ENCODE peak calls at places on chromosomes 16 and 17, in eight cellular contexts. B is ovary; V is mesenchymal stem cell; I is GM12878; U is naive thymus-derived CD4-positive, alpha-beta T cell; F is CD4-positive, CD25-positive, alpha-beta regulatory T cell; O is adrenal gland; W is Panc1. C is an unnamed sample. For H3K27me3, the result is how much of the 10 kb centered on the place peaks cover.

GRCh38 chr16:19935696-19936095 is 51.0 kb upstream of the GPRC5B start:
- DNase-seq in B (no peak), V (no peak), I (no peak), U (no peak), F (no peak), O (no peak), W (no peak), C (peak)

GRCh38 chr17:57679356-57679755 is 65.7 kb downstream of the CCDC182 start:
- DNase-seq in B (no peak), V (no peak), I (no peak), U (no peak), F (no peak), O (no peak), W (no peak), C (no peak)

GRCh38 chr17:37338847-37339246 is 36.9 kb upstream of the C17orf78 start:
- DNase-seq in B (no peak), V (no peak), I (no peak), U (no peak), F (no peak), O (no peak), W (no peak), C (no peak)

GRCh38 chr17:79147791-79148506 is 73.3 kb downstream of the ENGASE start:
- DNase-seq in B (no peak), V (no peak), I (no peak), U (no peak), F (no peak), O (no peak), W (no peak), C (no peak)

GRCh38 chr16:88377961-88378360 is 4.8 kb upstream of the ZNF469 start:
- DNase-seq in B (peak), V (no peak), I (no peak), U (no peak), F (no peak), O (no peak), W (no peak), C (no peak)

GRCh38 chr17:78294776-78295175 is 63.3 kb downstream of the TMEM235 start:
- DNase-seq in B (no peak), V (peak), I (no peak), U (no peak), F (no peak), O (no peak), W (no peak), C (no peak)

GRCh38 chr17:46742539-46743270 is 75.8 kb downstream of the WNT3 start:
- DNase-seq in B (no peak), V (peak), I (no peak), U (no peak), F (no peak), O (peak), W (peak), C (no peak)

GRCh38 chr16:2900526-2901075 is 11.1 kb upstream of the FLYWCH1 start:
- DNase-seq in B (no peak), V (no peak), I (no peak), U (no peak), F (no peak), O (no peak), W (no peak), C (no peak)

GRCh38 chr17:79495665-79496064 is 115.2 kb downstream of the RBFOX3 start:
- DNase-seq in B (no peak), V (no peak), I (no peak), U (no peak), F (no peak), O (no peak), W (no peak), C (no peak)

GRCh38 chr17:79537061-79537460 is 73.8 kb downstream of the RBFOX3 start:
- DNase-seq in B (no peak), V (no peak), I (no peak), U (no peak), F (no peak), O (no peak), W (no peak), C (no peak)

GRCh38 chr17:43758086-43758485 is 505 bp downstream of the SOST start:
- DNase-seq in B (no peak), V (no peak), I (no peak), U (no peak), F (no peak), O (no peak), W (no peak), C (no peak)

GRCh38 chr17:75681289-75681688 is 14.2 kb downstream of the SAP30BP start:
- DNase-seq in B (no peak), V (peak), I (no peak), U (no peak), F (no peak), O (no peak), W (no peak), C (no peak)

GRCh38 chr17:21376835-21377690 is 906 bp downstream of the KCNJ12 start:
- DNase-seq in B (no peak), V (peak), I (no peak), U (no peak), F (no peak), O (no peak), W (no peak), C (no peak)

GRCh38 chr16:84247844-84248243 is 8.0 kb upstream of the KCNG4 start:
- DNase-seq in B (no peak), V (no peak), I (no peak), U (no peak), F (no peak), O (no peak), W (no peak), C (no peak)

GRCh38 chr16:1533443-1533951 is at the start of gene TMEM204:
- DNase-seq in B (peak), V (peak), I (no peak), U (peak), F (no peak), O (peak), W (no peak), C (no peak)
- H3K4me3 ChIP-seq in B (peak), V (no peak), I (no peak), U (peak), F (peak), O (peak), W (no peak), C (peak)

GRCh38 chr16:55943257-55943656 is 68.1 kb upstream of the CES5A start:
- DNase-seq in B (no peak), V (no peak), I (no peak), U (no peak), F (no peak), O (no peak), W (no peak), C (no peak)
- H3K27me3 ChIP-seq in B (under half), V (under half), I (under half), U (under half), F (under half), O (under half), W (under half), C (under half)

GRCh38 chr17:35808962-35809854 is at the start of gene TAF15:
- DNase-seq in B (peak), V (peak), I (peak), U (peak), F (peak), O (peak), W (peak), C (peak)

GRCh38 chr17:35808240-35808961 is 883 bp upstream of the TAF15 start:
- DNase-seq in B (no peak), V (no peak), I (no peak), U (no peak), F (no peak), O (no peak), W (peak), C (no peak)

GRCh38 chr17:35809855-35810461 is 674 bp downstream of the TAF15 start:
- DNase-seq in B (no peak), V (no peak), I (no peak), U (no peak), F (no peak), O (no peak), W (no peak), C (no peak)

GRCh38 chr17:35804658-35805192 is 4.6 kb upstream of the TAF15 start:
- DNase-seq in B (no peak), V (peak), I (peak), U (peak), F (no peak), O (peak), W (peak), C (peak)

GRCh38 chr17:35807371-35808144 is 1.7 kb upstream of the TAF15 start:
- DNase-seq in B (no peak), V (peak), I (no peak), U (no peak), F (no peak), O (no peak), W (no peak), C (no peak)
- H3K27ac ChIP-seq in B (no peak), V (no peak), I (no peak), U (peak), F (peak), O (no peak), W (peak), C (no peak)

GRCh38 chr17:73901661-73902415 is 257.6 kb upstream of the SDK2 start:
- DNase-seq in B (no peak), V (no peak), I (no peak), U (no peak), F (no peak), O (peak), W (no peak), C (peak)
- H3K4me3 ChIP-seq in B (no peak), V (no peak), I (no peak), U (peak), F (no peak), O (no peak), W (no peak), C (peak)

C was measured in pancreas.